ENCODE peak calls at places on chromosomes 16 and 17, in four cellular contexts. One of them, this sample, is unnamed.

GRCh38 chr16:50011707-50012106 is 13.3 kb upstream of the CNEP1R1 start:
- DNase-seq in HCT116: no peak
- DNase-seq in K562: no peak
- DNase-seq in HepG2: no peak
- DNase-seq in this sample: no peak

GRCh38 chr17:37107406-37108083 is 158.8 kb downstream of the AATF start:
- DNase-seq in K562: no peak
- DNase-seq in HCT116: no peak
- DNase-seq in HepG2: no peak
- DNase-seq in this sample: peak; percentile 44

GRCh38 chr16:51710186-51710585 is 559.1 kb upstream of the SALL1 start:
- DNase-seq in HCT116: no peak
- DNase-seq in K562: no peak
- DNase-seq in HepG2: no peak
- DNase-seq in this sample: no peak

GRCh38 chr16:82456683-82457082 is 170.1 kb upstream of the CDH13 start:
- DNase-seq in HCT116: peak; percentile 57
- DNase-seq in HepG2: peak; percentile 50
- DNase-seq in K562: peak; percentile 66
- DNase-seq in this sample: peak; percentile 69

GRCh38 chr17:38674749-38675615 is at the start of gene EPOP:
- DNase-seq in HepG2: peak; percentile 86
- DNase-seq in HCT116: peak; percentile 77
- DNase-seq in K562: peak; percentile 94
- DNase-seq in this sample: peak; percentile 99

GRCh38 chr16:67399218-67399733 is 6.0 kb upstream of the TPPP3 start:
- DNase-seq in HepG2: no peak
- DNase-seq in K562: peak; percentile 75
- DNase-seq in HCT116: no peak
- DNase-seq in this sample: peak; percentile 60

GRCh38 chr17:75091855-75092327 is 4.1 kb downstream of the SLC16A5 start:
- DNase-seq in HepG2: no peak
- DNase-seq in HCT116: no peak
- DNase-seq in K562: peak; percentile 81
- DNase-seq in this sample: no peak

GRCh38 chr16:80174416-80174815 is 366.4 kb upstream of the DYNLRB2 start:
- DNase-seq in K562: no peak
- DNase-seq in HCT116: no peak
- DNase-seq in HepG2: peak; percentile 41
- DNase-seq in this sample: no peak

GRCh38 chr17:9890124-9890523 is 14.9 kb downstream of the RCVRN start:
- DNase-seq in HepG2: peak; percentile 6
- DNase-seq in HCT116: peak; percentile 43
- DNase-seq in K562: peak; percentile 32
- DNase-seq in this sample: peak; percentile 35

GRCh38 chr17:75662511-75662910 is 4.4 kb downstream of the RECQL5 start:
- DNase-seq in HCT116: no peak
- DNase-seq in K562: no peak
- DNase-seq in HepG2: no peak
- DNase-seq in this sample: no peak

GRCh38 chr17:76492989-76493501 is 8.2 kb downstream of the RHBDF2 start:
- DNase-seq in HCT116: no peak
- DNase-seq in HepG2: no peak
- DNase-seq in K562: no peak
- DNase-seq in this sample: no peak

GRCh38 chr17:3929181-3929580 is 12.9 kb upstream of the P2RX1 start:
- DNase-seq in K562: no peak
- DNase-seq in HepG2: no peak
- DNase-seq in HCT116: no peak
- DNase-seq in this sample: no peak

GRCh38 chr17:80861360-80861861 is 130.2 kb upstream of the CHMP6 start:
- DNase-seq in HCT116: no peak
- DNase-seq in HepG2: no peak
- DNase-seq in K562: no peak
- DNase-seq in this sample: peak; percentile 91

GRCh38 chr16:26863971-26864370 is 202.8 kb upstream of the C16orf82 start:
- DNase-seq in HepG2: no peak
- DNase-seq in HCT116: no peak
- DNase-seq in K562: no peak
- DNase-seq in this sample: no peak

GRCh38 chr17:74768069-74768762 is 7.9 kb downstream of the NAT9 start:
- DNase-seq in K562: no peak
- DNase-seq in HCT116: no peak
- DNase-seq in HepG2: no peak
- DNase-seq in this sample: peak; percentile 52

GRCh38 chr16:27367463-27368357 is 34.3 kb upstream of the IL21R start:
- DNase-seq in HCT116: peak; percentile 63
- DNase-seq in K562: peak; percentile 83
- DNase-seq in HepG2: peak; percentile 56
- DNase-seq in this sample: peak; percentile 85

GRCh38 chr17:72151565-72152391 is 31.0 kb downstream of the SOX9 start:
- DNase-seq in K562: peak; percentile 33
- DNase-seq in HCT116: peak; percentile 97
- DNase-seq in HepG2: peak; percentile 97
- DNase-seq in this sample: peak; percentile 66

GRCh38 chr17:6079155-6079554 is 9.0 kb downstream of the WSCD1 start:
- DNase-seq in HepG2: no peak
- DNase-seq in HCT116: no peak
- DNase-seq in K562: no peak
- DNase-seq in this sample: no peak

GRCh38 chr16:11356573-11357331 is 11.5 kb downstream of the RMI2 start:
- DNase-seq in K562: peak; percentile 82
- DNase-seq in HCT116: no peak
- DNase-seq in HepG2: peak; percentile 81
- DNase-seq in this sample: peak; percentile 71

GRCh38 chr17:82328141-82328993 is 5.2 kb downstream of the SECTM1 start:
- DNase-seq in K562: no peak
- DNase-seq in HCT116: no peak
- DNase-seq in HepG2: peak; percentile 87
- DNase-seq in this sample: no peak

GRCh38 chr17:18323007-18323406 is 7.9 kb downstream of the SMCR8 start:
- DNase-seq in HCT116: no peak
- DNase-seq in HepG2: no peak
- DNase-seq in K562: no peak
- DNase-seq in this sample: no peak

GRCh38 chr17:830381-830780 is 48.2 kb downstream of the MRM3 start:
- DNase-seq in HCT116: no peak
- DNase-seq in K562: no peak
- DNase-seq in HepG2: no peak
- DNase-seq in this sample: no peak

GRCh38 chr16:12406158-12406557 is 397.5 kb downstream of the CPPED1 start:
- DNase-seq in HepG2: no peak
- DNase-seq in HCT116: no peak
- DNase-seq in K562: no peak
- DNase-seq in this sample: no peak

GRCh38 chr16:638836-639235 is 2.7 kb upstream of the METTL26 start:
- DNase-seq in HCT116: no peak
- DNase-seq in HepG2: no peak
- DNase-seq in K562: no peak
- DNase-seq in this sample: no peak

GRCh38 chr17:15957206-15957605 is 12.3 kb downstream of the ADORA2B start:
- DNase-seq in HepG2: no peak
- DNase-seq in HCT116: peak; percentile 86
- DNase-seq in K562: no peak
- DNase-seq in this sample: no peak

GRCh38 chr17:82392967-82393366 is 21.4 kb downstream of the UTS2R start:
- DNase-seq in HepG2: no peak
- DNase-seq in HCT116: no peak
- DNase-seq in K562: no peak
- DNase-seq in this sample: no peak

GRCh38 chr17:40554646-40555295 is 10.5 kb downstream of the CCR7 start:
- DNase-seq in HCT116: no peak
- DNase-seq in K562: peak; percentile 45
- DNase-seq in HepG2: no peak
- DNase-seq in this sample: no peak

GRCh38 chr17:57682667-57683066 is 62.4 kb downstream of the CCDC182 start:
- DNase-seq in K562: no peak
- DNase-seq in HCT116: no peak
- DNase-seq in HepG2: no peak
- DNase-seq in this sample: no peak

GRCh38 chr16:84823484-84823883 is 3.7 kb downstream of the CRISPLD2 start:
- DNase-seq in HCT116: no peak
- DNase-seq in K562: no peak
- DNase-seq in HepG2: no peak
- DNase-seq in this sample: no peak

GRCh38 chr17:65886240-65886639 is 305.7 kb downstream of the CEP112 start:
- DNase-seq in HepG2: no peak
- DNase-seq in HCT116: no peak
- DNase-seq in K562: no peak
- DNase-seq in this sample: no peak

GRCh38 chr17:8894673-8895578 is 27.5 kb upstream of the PIK3R6 start:
- DNase-seq in HCT116: peak; percentile 39
- DNase-seq in K562: peak; percentile 55
- DNase-seq in HepG2: peak; percentile 52
- DNase-seq in this sample: peak; percentile 73

DNA sequence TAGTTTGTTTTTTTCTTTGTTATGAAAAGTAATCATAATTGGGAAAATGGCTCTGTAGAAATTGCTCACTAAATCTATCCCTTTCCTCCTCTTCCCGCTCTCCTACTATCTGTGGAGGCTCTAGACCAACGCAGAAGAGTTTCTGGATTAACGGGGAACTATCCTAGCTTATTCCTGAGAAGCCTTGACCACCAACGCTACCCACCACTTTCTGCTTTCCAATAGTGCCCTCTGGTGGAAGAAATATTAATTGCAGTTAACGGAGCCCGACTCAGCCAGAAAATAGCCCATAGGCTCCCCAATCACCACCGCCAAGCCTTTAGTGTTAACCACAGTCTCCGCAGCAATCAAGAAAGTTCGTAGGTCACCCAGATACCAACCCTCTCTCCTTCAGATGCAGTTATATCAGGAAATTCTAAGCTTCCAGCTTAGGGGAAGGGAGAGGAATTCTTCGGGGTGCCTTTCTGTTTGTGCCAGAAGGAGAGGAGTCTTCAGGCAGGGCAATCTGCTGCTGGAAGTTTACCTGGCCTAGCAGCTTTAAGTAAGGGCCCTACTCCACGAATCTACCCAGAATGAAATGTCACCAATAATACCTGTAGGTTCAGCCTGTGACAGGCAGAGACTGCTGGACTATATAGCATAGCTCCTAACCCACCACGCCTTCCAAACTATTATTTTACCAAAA is 23.0 kb upstream of the NSRP1 start:
- DNase-seq in K562: peak; percentile 75
- DNase-seq in HCT116: peak; percentile 54
- DNase-seq in HepG2: peak; percentile 49
- DNase-seq in this sample: peak; percentile 76
- TF ChIP-seq ELF1 in K562: no peak
- TF ChIP-seq ELF1 in HCT116: no peak
- TF ChIP-seq ELF1 in HepG2: no peak
- TF ChIP-seq ELF1 in this sample: no peak

DNA sequence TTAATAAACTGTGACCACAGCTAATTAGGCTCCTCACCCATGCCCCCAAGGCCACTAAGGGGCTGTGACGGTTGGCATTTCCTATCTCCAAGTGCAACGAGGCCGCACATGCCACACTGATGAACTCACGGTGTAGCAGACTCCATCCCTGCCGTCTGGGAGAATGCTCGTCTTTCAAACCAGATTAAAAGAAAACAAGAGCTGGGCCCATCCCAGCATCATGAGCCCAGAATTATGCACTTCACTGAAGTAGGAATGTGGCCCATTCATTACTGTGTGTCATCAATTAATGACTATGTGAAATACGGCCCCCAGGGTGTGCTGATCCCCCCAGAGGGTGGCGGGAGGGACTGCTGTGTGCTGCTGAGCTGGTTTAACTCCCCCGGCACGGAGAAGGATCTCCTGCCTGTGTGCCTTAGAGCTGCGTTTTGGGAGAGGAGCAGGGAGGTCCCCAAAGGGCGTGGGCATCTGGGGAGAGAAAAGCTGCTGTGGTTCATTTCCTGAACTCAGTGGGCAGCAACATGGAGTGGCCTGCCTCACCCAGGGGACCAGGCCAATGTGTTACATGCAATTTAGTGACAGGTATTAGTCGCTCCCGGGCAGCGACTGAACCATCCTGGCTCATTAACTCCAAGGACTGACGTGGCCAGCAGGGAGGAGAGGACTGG is 194.5 kb downstream of the FOXL1 start:
- DNase-seq in HepG2: no peak
- DNase-seq in HCT116: no peak
- DNase-seq in K562: no peak
- DNase-seq in this sample: no peak
- TF ChIP-seq ELF1 in HepG2: no peak
- TF ChIP-seq ELF1 in HCT116: no peak
- TF ChIP-seq ELF1 in K562: no peak
- TF ChIP-seq ELF1 in this sample: no peak

GRCh38 chr17:66989579-66989978 is 25.1 kb downstream of the CACNG4 start:
- DNase-seq in HepG2: no peak
- DNase-seq in HCT116: no peak
- DNase-seq in K562: no peak
- DNase-seq in this sample: no peak

GRCh38 chr17:66987059-66987616 is 22.6 kb downstream of the CACNG4 start:
- DNase-seq in HCT116: no peak
- DNase-seq in K562: no peak
- DNase-seq in HepG2: no peak
- DNase-seq in this sample: peak; percentile 73

GRCh38 chr17:66986659-66987058 is 22.2 kb downstream of the CACNG4 start:
- DNase-seq in HepG2: no peak
- DNase-seq in K562: no peak
- DNase-seq in HCT116: no peak
- DNase-seq in this sample: no peak

GRCh38 chr17:66989076-66989475 is 24.6 kb downstream of the CACNG4 start:
- DNase-seq in K562: no peak
- DNase-seq in HepG2: no peak
- DNase-seq in HCT116: no peak
- DNase-seq in this sample: no peak

GRCh38 chr17:66988069-66988798 is 23.7 kb downstream of the CACNG4 start:
- DNase-seq in HCT116: no peak
- DNase-seq in K562: no peak
- DNase-seq in HepG2: no peak
- DNase-seq in this sample: peak; percentile 51
- TF ChIP-seq ELF1 in HCT116: no peak
- TF ChIP-seq ELF1 in K562: no peak
- TF ChIP-seq ELF1 in HepG2: no peak
- TF ChIP-seq ELF1 in this sample: no peak

DNA sequence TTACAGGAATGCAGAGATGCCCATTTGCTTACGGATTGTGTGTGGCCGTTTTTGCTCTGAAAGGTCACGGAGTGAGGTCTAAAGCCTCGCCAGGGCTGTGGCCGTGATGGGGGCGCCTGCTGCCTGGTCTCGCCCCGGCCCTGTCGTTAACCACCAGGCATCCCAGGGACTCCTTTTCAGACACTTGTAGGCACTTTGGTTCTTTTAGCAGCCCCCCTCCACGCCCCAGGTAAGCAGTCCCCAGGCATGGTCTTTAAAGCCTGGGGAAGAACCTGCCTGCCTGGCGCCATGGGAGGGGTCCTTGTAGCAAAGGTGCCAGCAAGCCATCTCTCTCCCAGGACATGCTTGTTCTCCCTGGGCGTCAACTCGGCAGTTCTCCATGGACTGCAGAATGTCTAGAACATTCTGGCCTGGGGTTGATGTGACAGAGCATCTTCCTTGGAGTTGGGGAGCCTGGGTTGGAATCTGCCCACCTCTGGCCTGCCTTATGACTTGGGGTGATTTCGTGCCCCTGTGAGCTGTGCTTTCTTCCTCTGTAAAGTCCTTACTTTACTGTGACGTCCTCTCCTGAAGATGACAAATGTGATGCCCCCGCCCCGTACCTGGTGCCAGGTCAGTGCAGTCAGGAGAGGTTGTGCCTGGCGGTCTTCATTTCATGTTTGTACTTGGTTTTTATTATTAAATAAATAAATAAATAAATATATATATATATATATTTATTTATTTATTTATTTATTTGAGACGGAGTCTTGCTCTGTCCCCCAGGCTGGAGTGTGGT is 5.4 kb downstream of the KCTD5 start:
- DNase-seq in HepG2: no peak
- DNase-seq in HCT116: no peak
- DNase-seq in K562: no peak
- DNase-seq in this sample: peak; percentile 10
- TF ChIP-seq ELF1 in HepG2: no peak
- TF ChIP-seq ELF1 in HCT116: no peak
- TF ChIP-seq ELF1 in K562: no peak
- TF ChIP-seq ELF1 in this sample: no peak

This sample was measured in SK-N-SH.